ENCODE peak calls at places on chromosome X, in eight cellular contexts. K, H, L, S, W, N, Z and O are unnamed samples.

GRCh38 chrX:34300871-34301270 is 168.8 kb upstream of the FAM47A start:
- DNase-seq in K (peak), H (peak), L (peak), S (no peak), W (peak), N (peak), Z (peak), O (no peak)

GRCh38 chrX:139851730-139852129 is 81.1 kb downstream of the ATP11C start:
- DNase-seq in K (no peak), H (no peak), L (peak), S (no peak), W (no peak), N (no peak), Z (no peak), O (no peak)

GRCh38 chrX:154008521-154008920 is 11.2 kb downstream of the IRAK1 start:
- DNase-seq in K (no peak), H (no peak), L (no peak), S (no peak), W (no peak), N (no peak), Z (no peak), O (no peak)

GRCh38 chrX:42803320-42803719 is 25.4 kb upstream of the PPP1R2C start:
- DNase-seq in K (no peak), H (peak), L (no peak), S (no peak), W (no peak), N (no peak), Z (no peak), O (no peak)

GRCh38 chrX:107728342-107729099 is 47.1 kb downstream of the TSC22D3 start:
- DNase-seq in K (no peak), H (no peak), L (no peak), S (no peak), W (no peak), N (no peak), Z (no peak), O (no peak)

GRCh38 chrX:47637546-47638195 is 7.9 kb upstream of the CFP start:
- DNase-seq in K (peak), H (no peak), L (no peak), S (peak), W (peak), N (no peak), Z (peak), O (peak)

GRCh38 chrX:54076903-54077302 is 32.6 kb upstream of the PHF8 start:
- DNase-seq in K (peak), H (no peak), L (no peak), S (no peak), W (no peak), N (no peak), Z (no peak), O (no peak)

GRCh38 chrX:7852166-7852565 is 9.2 kb downstream of the VCX start:
- DNase-seq in K (peak), H (no peak), L (no peak), S (no peak), W (no peak), N (no peak), Z (peak), O (no peak)

GRCh38 chrX:121122332-121122731 is 74.9 kb downstream of the GLUD2 start:
- DNase-seq in K (no peak), H (no peak), L (no peak), S (no peak), W (no peak), N (no peak), Z (no peak), O (no peak)

GRCh38 chrX:119638725-119639471 is 32.7 kb upstream of the NKRF start:
- DNase-seq in K (no peak), H (no peak), L (no peak), S (no peak), W (no peak), N (no peak), Z (no peak), O (no peak)

GRCh38 chrX:138710866-138711331 is 618 bp downstream of the FGF13 start:
- DNase-seq in K (peak), H (no peak), L (no peak), S (peak), W (peak), N (peak), Z (peak), O (peak)

GRCh38 chrX:10106801-10107200 is 50.0 kb upstream of the CLCN4 start:
- DNase-seq in K (no peak), H (no peak), L (no peak), S (no peak), W (no peak), N (no peak), Z (no peak), O (no peak)

GRCh38 chrX:111041018-111041462 is 55.0 kb upstream of the PAK3 start:
- DNase-seq in K (no peak), H (peak), L (peak), S (no peak), W (no peak), N (no peak), Z (peak), O (no peak)

GRCh38 chrX:2696698-2697215 is 5.7 kb downstream of the CD99 start:
- DNase-seq in K (no peak), H (peak), L (no peak), S (no peak), W (no peak), N (no peak), Z (no peak), O (no peak)

GRCh38 chrX:17005712-17006372 is 59.4 kb downstream of the REPS2 start:
- DNase-seq in K (no peak), H (no peak), L (no peak), S (no peak), W (no peak), N (no peak), Z (no peak), O (no peak)

GRCh38 chrX:52576474-52576873 is 59.6 kb upstream of the XAGE1B start:
- DNase-seq in K (no peak), H (no peak), L (no peak), S (no peak), W (no peak), N (no peak), Z (no peak), O (no peak)

GRCh38 chrX:112636951-112637541 is 42.7 kb downstream of the LHFPL1 start:
- DNase-seq in K (no peak), H (peak), L (peak), S (no peak), W (no peak), N (no peak), Z (no peak), O (no peak)

GRCh38 chrX:1661922-1662221 is 47.0 kb downstream of the ASMT start:
- DNase-seq in K (no peak), H (no peak), L (no peak), S (no peak), W (no peak), N (no peak), Z (no peak), O (no peak)

GRCh38 chrX:150574824-150575409 is 6.5 kb downstream of the MTM1 start:
- DNase-seq in K (peak), H (no peak), L (no peak), S (no peak), W (no peak), N (no peak), Z (no peak), O (no peak)

GRCh38 chrX:44317196-44317595 is 26.3 kb downstream of the EFHC2 start:
- DNase-seq in K (no peak), H (no peak), L (no peak), S (no peak), W (no peak), N (no peak), Z (no peak), O (no peak)

GRCh38 chrX:69196666-69197065 is 31.4 kb upstream of the PJA1 start:
- DNase-seq in K (no peak), H (no peak), L (no peak), S (no peak), W (no peak), N (no peak), Z (no peak), O (no peak)

GRCh38 chrX:7252013-7252610 is 104.2 kb upstream of the PUDP start:
- DNase-seq in K (no peak), H (no peak), L (no peak), S (no peak), W (no peak), N (peak), Z (no peak), O (peak)

GRCh38 chrX:31070057-31070468 is 1.8 kb downstream of the FTHL17 start:
- DNase-seq in K (no peak), H (no peak), L (no peak), S (no peak), W (no peak), N (no peak), Z (no peak), O (no peak)

GRCh38 chrX:74925210-74926088 is at the start of gene NEXMIF:
- DNase-seq in K (no peak), H (no peak), L (no peak), S (no peak), W (no peak), N (no peak), Z (peak), O (no peak)

GRCh38 chrX:118570209-118570608 is 74.6 kb downstream of the DOCK11 start:
- DNase-seq in K (no peak), H (no peak), L (no peak), S (no peak), W (no peak), N (no peak), Z (no peak), O (no peak)

GRCh38 chrX:118726887-118727685 is at the start of gene IL13RA1:
- DNase-seq in K (peak), H (peak), L (peak), S (peak), W (peak), N (peak), Z (peak), O (peak)

GRCh38 chrX:3713937-3714434 is 537 bp upstream of the PRKX start:
- DNase-seq in K (peak), H (no peak), L (no peak), S (no peak), W (peak), N (peak), Z (peak), O (no peak)

GRCh38 chrX:117972681-117973080 is 143.9 kb downstream of the KLHL13 start:
- DNase-seq in K (peak), H (no peak), L (no peak), S (no peak), W (peak), N (no peak), Z (peak), O (no peak)

GRCh38 chrX:29143356-29143755 is 556.1 kb downstream of the IL1RAPL1 start:
- DNase-seq in K (no peak), H (no peak), L (no peak), S (no peak), W (no peak), N (no peak), Z (no peak), O (no peak)

GRCh38 chrX:145405012-145405411 is 157.7 kb downstream of the SPANXN1 start:
- DNase-seq in K (peak), H (no peak), L (no peak), S (no peak), W (peak), N (peak), Z (peak), O (no peak)

DNA sequence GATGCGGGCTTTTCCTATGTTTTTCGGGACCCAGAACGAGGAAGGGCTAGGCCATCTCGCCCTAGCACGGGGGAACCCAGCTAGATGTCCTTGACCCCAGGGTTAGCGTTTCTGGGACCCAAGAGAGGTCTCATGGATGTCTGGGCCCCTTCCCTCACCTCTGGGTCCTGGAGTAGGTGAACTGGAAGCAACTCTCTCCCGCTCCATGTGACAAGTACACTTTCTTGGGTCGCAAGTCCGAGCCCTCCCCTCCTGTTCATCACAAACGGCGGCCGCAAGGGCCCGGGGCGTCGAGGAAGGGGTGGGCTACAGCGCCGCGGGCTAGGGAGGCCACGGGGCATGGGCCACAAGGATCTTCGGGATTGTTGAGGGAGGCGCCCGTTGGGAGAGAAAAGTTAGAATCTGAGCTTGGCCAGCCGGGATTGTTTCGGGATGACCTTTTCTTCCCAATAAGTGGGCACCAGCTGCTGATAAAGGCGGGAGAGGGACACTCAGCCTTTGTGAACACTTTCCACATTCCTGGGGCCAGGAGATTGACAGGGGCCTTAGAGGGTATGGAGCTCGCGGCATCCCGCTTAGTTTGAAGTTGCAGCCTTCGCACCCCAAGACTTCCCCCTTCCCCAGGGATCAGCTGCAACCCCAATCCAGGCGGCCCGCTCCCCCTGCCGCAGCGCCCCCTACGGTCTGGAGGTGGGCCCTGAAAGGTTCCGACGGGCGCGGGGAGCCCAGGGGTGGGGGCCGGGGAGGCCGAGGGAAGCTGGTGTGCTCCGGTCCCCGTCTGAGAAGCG is 137.0 kb upstream of the ZIC3 start:
- DNase-seq in K (peak), H (no peak), L (no peak), S (no peak), W (peak), N (no peak), Z (peak), O (no peak)
- H3K4me3 ChIP-seq in K (no peak), H (no peak), L (no peak), S (peak), W (peak), N (no peak), Z (peak), O (peak)

GRCh38 chrX:18891561-18891945 is 92.4 kb downstream of the PHKA2 start:
- DNase-seq in K (no peak), H (no peak), L (no peak), S (no peak), W (no peak), N (no peak), Z (no peak), O (no peak)

GRCh38 chrX:18889346-18889745 is 94.6 kb downstream of the PHKA2 start:
- DNase-seq in K (no peak), H (no peak), L (no peak), S (no peak), W (no peak), N (no peak), Z (no peak), O (no peak)

GRCh38 chrX:18888281-18888680 is 95.6 kb downstream of the PHKA2 start:
- DNase-seq in K (no peak), H (no peak), L (no peak), S (no peak), W (no peak), N (no peak), Z (no peak), O (no peak)

GRCh38 chrX:18890724-18891560 is 93.0 kb downstream of the PHKA2 start:
- DNase-seq in K (no peak), H (no peak), L (no peak), S (no peak), W (no peak), N (no peak), Z (no peak), O (no peak)

DNA sequence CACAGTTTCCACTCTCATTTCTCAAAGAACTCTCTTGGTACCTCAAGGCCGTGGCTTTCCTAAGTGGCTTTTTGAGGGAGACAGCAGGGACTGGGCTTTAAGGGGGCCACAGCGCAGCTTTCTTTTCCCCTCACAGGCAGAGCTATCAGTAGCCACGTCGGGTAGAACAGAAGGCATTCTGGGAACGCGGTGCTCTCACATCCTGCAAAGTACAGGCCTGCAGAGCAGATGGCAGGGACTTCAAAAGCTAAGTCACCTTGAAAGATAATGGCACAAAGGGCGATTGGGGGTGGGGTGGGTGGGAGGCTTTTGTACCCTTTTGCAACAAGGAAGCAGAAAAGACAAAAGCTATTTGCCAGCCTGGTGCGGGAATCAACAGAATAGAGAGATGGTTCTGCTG is 93.9 kb downstream of the PHKA2 start:
- DNase-seq in K (no peak), H (no peak), L (no peak), S (no peak), W (no peak), N (no peak), Z (no peak), O (no peak)
- H3K4me3 ChIP-seq in K (no peak), H (no peak), L (no peak), S (no peak), W (no peak), N (no peak), Z (no peak), O (no peak)

DNA sequence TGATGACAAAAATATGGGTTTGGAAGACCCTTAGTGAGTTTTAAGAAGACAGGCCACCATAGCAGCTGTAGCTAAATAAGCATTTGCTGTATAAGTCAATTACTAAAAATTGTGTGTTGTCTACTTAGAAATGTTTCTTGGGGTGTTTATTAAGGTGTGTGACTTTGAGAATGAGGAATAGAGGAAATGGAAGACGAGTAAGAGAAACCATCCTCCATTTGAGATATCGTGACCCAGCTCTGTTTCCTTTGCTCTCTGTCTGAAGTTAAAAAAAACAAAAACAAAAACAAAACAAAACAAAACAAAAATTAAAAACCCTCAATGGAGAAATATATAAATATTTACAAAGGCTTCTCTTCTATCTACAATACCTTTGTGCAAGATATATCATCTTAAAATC is 41.7 kb upstream of the FAM9C start:
- DNase-seq in K (no peak), H (no peak), L (no peak), S (no peak), W (no peak), N (no peak), Z (no peak), O (no peak)
- H3K4me3 ChIP-seq in K (no peak), H (no peak), L (no peak), S (no peak), W (no peak), N (no peak), Z (no peak), O (no peak)

DNA sequence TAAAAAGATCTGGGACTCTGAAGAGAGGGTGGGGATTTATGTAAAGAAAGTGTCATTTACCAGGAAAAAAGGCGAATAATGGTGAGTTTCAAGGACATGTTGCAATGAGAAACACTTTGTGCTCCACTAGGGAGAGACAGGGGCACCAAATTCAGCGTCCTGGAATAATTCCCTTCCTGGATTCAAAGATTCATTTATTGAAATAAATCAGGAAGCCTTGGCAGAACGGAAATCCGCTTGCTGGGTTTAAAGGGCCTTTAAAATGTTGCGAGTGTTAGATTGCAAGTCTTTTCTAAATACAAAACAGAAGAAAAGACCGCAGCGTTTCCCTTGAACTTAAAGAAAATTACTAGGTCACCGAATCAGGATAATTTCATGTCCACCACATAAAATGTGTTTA is 3.8 kb upstream of the ZIC3 start:
- DNase-seq in K (no peak), H (no peak), L (no peak), S (no peak), W (no peak), N (no peak), Z (no peak), O (no peak)
- H3K4me3 ChIP-seq in K (no peak), H (no peak), L (peak), S (no peak), W (peak), N (no peak), Z (peak), O (no peak)

GRCh38 chrX:109629310-109629709 is 4.3 kb upstream of the KCNE5 start:
- DNase-seq in K (no peak), H (no peak), L (no peak), S (no peak), W (no peak), N (no peak), Z (no peak), O (no peak)

GRCh38 chrX:109622270-109622669 is 2.7 kb downstream of the KCNE5 start:
- DNase-seq in K (no peak), H (no peak), L (no peak), S (peak), W (no peak), N (no peak), Z (no peak), O (no peak)

GRCh38 chrX:109624022-109624421 is 950 bp downstream of the KCNE5 start:
- DNase-seq in K (peak), H (no peak), L (no peak), S (no peak), W (no peak), N (no peak), Z (peak), O (no peak)

GRCh38 chrX:109626637-109627036 is 1.7 kb upstream of the KCNE5 start:
- DNase-seq in K (no peak), H (no peak), L (no peak), S (no peak), W (no peak), N (no peak), Z (no peak), O (no peak)

DNA sequence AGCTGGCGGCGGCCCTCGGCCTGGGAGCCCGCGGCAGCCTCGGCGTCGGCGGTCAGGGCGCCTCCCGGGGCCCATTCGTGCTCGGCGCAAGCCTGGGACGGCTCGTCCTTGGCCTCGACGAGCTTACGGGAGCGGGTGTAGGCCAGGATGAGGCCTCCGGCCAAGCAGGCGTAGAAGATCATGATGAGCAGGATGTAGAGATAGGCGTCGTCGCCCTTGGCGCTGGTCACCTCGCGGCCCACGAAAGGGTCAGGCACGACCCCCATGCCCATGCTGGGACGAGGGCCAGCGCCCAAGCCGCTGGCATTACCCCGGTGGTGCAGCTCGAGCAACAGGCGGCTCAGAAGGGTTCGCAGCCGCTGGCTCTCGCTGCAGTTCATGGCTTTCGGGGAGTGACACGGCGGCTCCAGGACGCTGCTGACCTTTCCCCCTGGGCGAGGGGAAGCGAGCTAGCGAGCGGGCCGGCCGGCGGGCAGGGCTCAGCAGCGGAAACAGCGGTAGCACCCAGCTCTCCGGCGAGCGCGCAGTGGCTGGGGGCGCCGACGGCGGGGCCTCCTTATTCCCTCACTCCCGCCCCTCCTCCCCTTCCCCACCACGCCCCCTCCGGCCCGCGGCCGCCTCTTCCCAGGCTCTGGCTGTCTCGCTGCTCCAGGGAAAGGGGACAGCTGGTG is at the start of gene KCNE5:
- DNase-seq in K (peak), H (no peak), L (no peak), S (no peak), W (peak), N (no peak), Z (peak), O (no peak)
- H3K4me3 ChIP-seq in K (no peak), H (peak), L (peak), S (peak), W (no peak), N (peak), Z (peak), O (no peak)

GRCh38 chrX:46461653-46462191 is 83.5 kb downstream of the ZNF674 start:
- DNase-seq in K (no peak), H (no peak), L (no peak), S (no peak), W (no peak), N (no peak), Z (no peak), O (no peak)
- H3K4me3 ChIP-seq in K (no peak), H (no peak), L (no peak), S (no peak), W (no peak), N (no peak), Z (no peak), O (no peak)